ENCODE peak calls at places on chromosomes 3 and 15, in seven cellular contexts. C is CD8-positive, alpha-beta T cell; Y is pancreas; H is WERI-Rb-1; Q is upper lobe of right lung; P is ascending aorta; S is heart left ventricle. U is an unnamed sample.

GRCh38 chr15:52021128-52021671 is 2.2 kb downstream of the MAPK6 start:
- DNase-seq in Q (no peak), S (peak; percentile 42), C (no peak), P (peak; percentile 27), H (no peak), Y (no peak), U (peak; percentile 61)

GRCh38 chr3:174431717-174432116 is 427.4 kb upstream of the NAALADL2 start:
- DNase-seq in C (no peak), S (no peak), P (no peak), Q (no peak), H (no peak), Y (no peak), U (no peak)

GRCh38 chr3:29695201-29695904 is 414.5 kb downstream of the RBMS3 start:
- DNase-seq in Q (no peak), C (no peak), Y (no peak), S (no peak), P (no peak), H (no peak), U (no peak)

GRCh38 chr3:22231061-22231460 is 480.1 kb upstream of the ZNF385D start:
- DNase-seq in Y (no peak), P (no peak), Q (no peak), H (no peak), S (no peak), C (no peak), U (no peak)

GRCh38 chr3:126107203-126107939 is 23.4 kb upstream of the SLC41A3 start:
- DNase-seq in C (peak; percentile 27), H (no peak), Q (no peak), P (no peak), S (no peak), Y (no peak), U (no peak)

GRCh38 chr3:49124991-49125670 is 4.5 kb upstream of the USP19 start:
- DNase-seq in Y (no peak), H (peak; percentile 43), S (no peak), P (no peak), C (no peak), Q (no peak), U (no peak)

GRCh38 chr3:168419091-168419490 is 323.4 kb upstream of the GOLIM4 start:
- DNase-seq in S (no peak), Q (no peak), C (no peak), P (no peak), H (no peak), Y (no peak), U (no peak)

GRCh38 chr15:98503970-98504369 is 144.4 kb upstream of the IGF1R start:
- DNase-seq in P (no peak), Q (no peak), H (no peak), C (no peak), S (no peak), Y (no peak), U (no peak)

GRCh38 chr3:186826316-186826977 is 16.1 kb upstream of the ADIPOQ start:
- DNase-seq in S (no peak), Y (no peak), P (no peak), Q (no peak), H (peak; percentile 38), C (no peak), U (no peak)

GRCh38 chr15:76253851-76254440 is 57.3 kb downstream of the ETFA start:
- DNase-seq in S (no peak), H (no peak), P (no peak), Q (no peak), Y (no peak), C (no peak), U (no peak)

GRCh38 chr3:128301186-128302023 is 148.1 kb downstream of the EEFSEC start:
- DNase-seq in Y (no peak), Q (no peak), H (no peak), S (no peak), C (peak; percentile 44), P (no peak), U (no peak)

GRCh38 chr3:17894434-17895060 is 152.1 kb upstream of the TBC1D5 start:
- DNase-seq in S (no peak), C (no peak), Y (peak; percentile 24), H (peak; percentile 66), P (no peak), Q (no peak), U (no peak)

GRCh38 chr15:31397851-31398661 is 71.4 kb downstream of the KLF13 start:
- DNase-seq in Y (no peak), S (no peak), H (no peak), C (no peak), Q (no peak), P (no peak), U (no peak)

GRCh38 chr15:80160570-80161156 is 7.9 kb downstream of the FAH start:
- DNase-seq in C (no peak), P (peak; percentile 42), Y (no peak), Q (peak; percentile 86), S (peak; percentile 62), H (no peak), U (peak; percentile 46)

GRCh38 chr3:119011528-119011927 is 23.1 kb downstream of the IGSF11 start:
- DNase-seq in P (no peak), S (no peak), H (no peak), Q (no peak), Y (no peak), C (no peak), U (no peak)

GRCh38 chr3:138118863-138119766 is 3.7 kb upstream of the DZIP1L start:
- DNase-seq in H (peak; percentile 88), C (peak; percentile 56), S (peak; percentile 73), Y (peak; percentile 70), Q (peak; percentile 77), P (no peak), U (no peak)

GRCh38 chr3:42541079-42541478 is 38.6 kb downstream of the VIPR1 start:
- DNase-seq in Y (no peak), Q (no peak), C (no peak), S (no peak), P (no peak), H (no peak), U (no peak)

GRCh38 chr3:24197809-24198208 is 252.7 kb downstream of the NR1D2 start:
- DNase-seq in Q (no peak), Y (no peak), P (no peak), S (no peak), H (peak; percentile 56), C (no peak), U (no peak)

GRCh38 chr3:36542186-36542585 is 161.9 kb downstream of the STAC start:
- DNase-seq in S (no peak), H (no peak), P (no peak), C (no peak), Q (no peak), Y (no peak), U (no peak)

DNA sequence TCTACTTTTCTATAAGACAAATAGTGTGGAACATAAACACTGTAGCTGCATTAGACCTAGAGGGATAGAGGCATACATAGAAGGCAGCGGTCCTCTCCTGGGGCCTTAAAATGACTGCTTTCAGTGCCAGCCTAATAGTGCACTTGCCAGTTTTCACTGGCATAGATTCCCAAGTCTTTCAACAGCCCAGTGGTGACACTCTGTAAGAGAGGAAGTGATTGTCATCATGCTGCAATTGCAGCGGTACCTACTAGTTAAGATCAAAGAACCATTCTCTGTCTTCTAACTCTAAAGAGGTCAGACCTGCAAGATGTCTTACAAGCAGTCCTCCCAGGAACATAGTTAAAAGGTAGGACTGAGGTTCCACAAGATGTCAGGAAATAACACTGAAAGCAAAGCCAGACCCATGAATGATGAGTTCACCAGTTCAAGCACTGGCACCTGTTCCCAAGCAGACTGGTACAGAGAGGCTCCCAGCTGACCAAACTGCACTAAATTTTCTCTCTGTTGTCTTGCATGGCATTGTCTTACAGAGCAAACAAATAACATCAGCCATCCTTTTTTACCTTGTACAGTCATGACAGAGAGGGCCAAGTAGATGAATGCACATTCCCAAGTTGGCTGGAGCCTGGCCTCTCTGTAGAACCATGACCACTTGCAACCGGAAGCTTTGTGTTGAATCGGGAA is 100.5 kb upstream of the SKOR1 start:
- DNase-seq in H (no peak), P (no peak), Q (no peak), S (no peak), C (no peak), Y (no peak), U (no peak)
- TF ChIP-seq CTCF in H (no peak), P (no peak), Q (no peak), S (no peak), C (no peak), Y (no peak), U (no peak)

DNA sequence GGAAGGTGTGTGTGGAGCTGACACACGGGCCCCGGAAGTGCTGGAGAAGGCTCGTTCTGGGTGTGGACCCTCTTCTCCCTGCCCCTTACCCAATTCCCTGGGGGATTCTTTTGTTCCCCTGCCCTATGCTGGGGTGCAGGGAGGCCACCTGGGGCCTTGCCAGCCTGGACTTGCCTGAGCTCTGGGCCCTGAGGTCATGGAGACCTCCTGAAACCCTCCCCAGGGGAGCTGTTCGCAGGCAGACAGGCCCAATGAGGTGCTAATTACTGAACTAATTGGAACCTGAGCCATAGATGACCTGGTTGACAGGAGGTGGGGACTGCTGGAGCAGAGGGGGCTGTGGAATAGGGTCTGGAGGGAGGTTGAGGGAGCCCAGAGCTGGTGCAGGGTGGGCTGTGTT is 9.4 kb upstream of the C15orf39 start:
- DNase-seq in Q (no peak), H (no peak), S (no peak), Y (no peak), C (no peak), P (no peak), U (no peak)
- H3K27me3 ChIP-seq in Q (no peaks in the 10 kb centered on the region), H (no peaks in the 10 kb centered on the region), S (no peaks in the 10 kb centered on the region), Y (no peaks in the 10 kb centered on the region), C (no peaks in the 10 kb centered on the region), P (no peaks in the 10 kb centered on the region), U (no peaks in the 10 kb centered on the region)

GRCh38 chr3:43858052-43858701 is 167.4 kb downstream of the ABHD5 start:
- DNase-seq in S (no peak), P (no peak), C (peak; percentile 31), Y (no peak), H (peak; percentile 36), Q (no peak), U (no peak)

GRCh38 chr3:43856351-43856750 is 165.6 kb downstream of the ABHD5 start:
- DNase-seq in C (no peak), S (no peak), Q (no peak), H (no peak), Y (no peak), P (no peak), U (no peak)

GRCh38 chr3:43855674-43856299 is 165.0 kb downstream of the ABHD5 start:
- DNase-seq in Q (peak; percentile 73), Y (peak; percentile 44), P (no peak), C (peak; percentile 50), H (peak; percentile 76), S (peak; percentile 52), U (peak; percentile 6)

GRCh38 chr3:43856761-43857160 is 166.0 kb downstream of the ABHD5 start:
- DNase-seq in S (no peak), C (no peak), P (no peak), H (no peak), Y (no peak), Q (no peak), U (no peak)

GRCh38 chr3:43857361-43858051 is 166.8 kb downstream of the ABHD5 start:
- DNase-seq in Q (no peak), S (no peak), P (no peak), Y (no peak), H (no peak), C (no peak), U (no peak)
- H3K4me3 ChIP-seq in Q (no peak overlapping the region), S (no peak overlapping the region), P (no peak overlapping the region), Y (no peak overlapping the region), H (no peak overlapping the region), C (no peak overlapping the region), U (no peak overlapping the region)

DNA sequence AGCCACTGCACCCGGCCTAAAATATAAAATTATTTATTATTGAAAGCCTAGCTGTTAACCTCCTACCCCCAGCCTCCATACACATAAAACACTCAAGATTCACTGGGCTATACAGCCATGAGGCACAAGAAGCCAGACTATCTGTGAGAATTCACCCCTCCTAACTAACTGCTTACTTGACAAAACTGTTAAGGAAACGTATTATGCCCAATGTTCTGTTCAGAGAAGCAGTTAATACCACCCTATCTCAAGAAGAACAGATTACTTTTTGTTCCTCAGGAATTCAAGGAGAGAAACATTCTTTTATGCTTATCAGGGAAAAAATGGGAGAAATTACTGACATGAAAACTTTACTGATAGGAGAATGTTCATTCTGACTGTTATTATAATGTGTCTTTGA is 144.1 kb downstream of the BBX start:
- DNase-seq in P (no peak), Q (no peak), S (no peak), C (no peak), Y (no peak), H (no peak), U (no peak)
- TF ChIP-seq CTCF in P (no peak), Q (no peak), S (no peak), C (no peak), Y (no peak), H (no peak), U (no peak)